ENCODE peak calls at places on chromosomes 7 and 10, in four cellular contexts. J is progenitor cell of endocrine pancreas, T is NCI-H2081, E is naive B cell. Y is an unnamed sample.

GRCh38 chr10:98326621-98327027 is 58.6 kb upstream of the LOXL4 start:
- DNase-seq in T (peak; percentile 22), E (no peak), J (no peak), Y (no peak)

GRCh38 chr10:12874501-12874900 is 127.0 kb downstream of the CCDC3 start:
- DNase-seq in T (no peak), J (no peak), E (no peak), Y (no peak)

GRCh38 chr10:92284112-92284704 is 6.7 kb downstream of the CPEB3 start:
- DNase-seq in T (no peak), J (no peak), E (no peak), Y (no peak)

GRCh38 chr7:129742267-129742666 is 130.7 kb downstream of the NRF1 start:
- DNase-seq in T (no peak), E (no peak), J (no peak), Y (no peak)

GRCh38 chr7:85186521-85187241 is at the start of gene SEMA3D:
- DNase-seq in E (peak; percentile 74), J (peak; percentile 88), T (peak; percentile 81), Y (no peak)

GRCh38 chr10:68047554-68048327 is 27.3 kb downstream of the HERC4 start:
- DNase-seq in J (no peak), T (no peak), E (no peak), Y (no peak)

GRCh38 chr10:74643586-74643956 is 182.8 kb upstream of the KAT6B start:
- DNase-seq in T (no peak), E (no peak), J (no peak), Y (no peak)

GRCh38 chr7:142443614-142444013 is 185.8 kb upstream of the PRSS58 start:
- DNase-seq in T (no peak), E (no peak), J (no peak), Y (no peak)

GRCh38 chr10:46557319-46558140 is 1.1 kb upstream of the GPRIN2 start:
- DNase-seq in T (no peak), J (peak; percentile 19), E (no peak), Y (no peak)

GRCh38 chr7:33076737-33077136 is 14.2 kb upstream of the NT5C3A start:
- DNase-seq in E (no peak), J (no peak), T (no peak), Y (no peak)

GRCh38 chr10:99337261-99337905 is 8.2 kb downstream of the CNNM1 start:
- DNase-seq in J (no peak), E (no peak), T (no peak), Y (no peak)

GRCh38 chr10:14353291-14353913 is 22.7 kb upstream of the FRMD4A start:
- DNase-seq in J (no peak), T (no peak), E (no peak), Y (peak; percentile 79)

GRCh38 chr7:25847331-25848070 is 304.5 kb upstream of the NFE2L3 start:
- DNase-seq in E (no peak), J (no peak), T (no peak), Y (no peak)

GRCh38 chr10:102948786-102949185 is 30.7 kb downstream of the CNNM2 start:
- DNase-seq in E (no peak), T (no peak), J (no peak), Y (no peak)

GRCh38 chr7:75698358-75698757 is 40.4 kb downstream of the HIP1 start:
- DNase-seq in T (no peak), E (no peak), J (no peak), Y (no peak)

GRCh38 chr10:3173173-3173878 is 744 bp upstream of the PITRM1 start:
- DNase-seq in E (peak; percentile 7), J (no peak), T (no peak), Y (no peak)

GRCh38 chr10:67925449-67926005 is 41.1 kb downstream of the SIRT1 start:
- DNase-seq in T (no peak), J (no peak), E (no peak), Y (no peak)

GRCh38 chr7:17946591-17946990 is 6.3 kb upstream of the SNX13 start:
- DNase-seq in J (no peak), T (no peak), E (peak; percentile 12), Y (no peak)

GRCh38 chr10:47360419-47361040 is 12.4 kb downstream of the RBP3 start:
- DNase-seq in J (no peak), T (no peak), E (no peak), Y (no peak)

GRCh38 chr7:69436944-69437343 is 161.3 kb upstream of the AUTS2 start:
- DNase-seq in J (no peak), T (no peak), E (no peak), Y (no peak)

GRCh38 chr10:10831085-10831484 is 186.6 kb upstream of the CELF2 start:
- DNase-seq in J (no peak), T (no peak), E (no peak), Y (no peak)

GRCh38 chr10:115093776-115094361 is 704 bp downstream of the ATRNL1 start:
- DNase-seq in T (no peak), J (peak; percentile 30), E (peak; percentile 19), Y (no peak)

GRCh38 chr10:73494877-73495225 is 973 bp downstream of the PPP3CB start:
- DNase-seq in J (no peak), T (no peak), E (no peak), Y (no peak)

GRCh38 chr10:69506834-69507643 is 55.8 kb downstream of the TSPAN15 start:
- DNase-seq in E (no peak), T (no peak), J (no peak), Y (peak; percentile 84)

GRCh38 chr7:128215739-128216138 is 25.3 kb upstream of the LEP start:
- DNase-seq in E (no peak), T (no peak), J (no peak), Y (no peak)

GRCh38 chr7:35389636-35390035 is 135.7 kb upstream of the TBX20 start:
- DNase-seq in T (no peak), J (no peak), E (no peak), Y (no peak)

GRCh38 chr7:16881809-16882208 is at the start of gene AGR3:
- DNase-seq in E (no peak), T (peak; percentile 62), J (no peak), Y (no peak)

GRCh38 chr7:56009695-56010094 is 41.5 kb downstream of the PSPH start:
- DNase-seq in J (no peak), T (peak; percentile 87), E (no peak), Y (no peak)

GRCh38 chr7:153840861-153841260 is 211.3 kb upstream of the DPP6 start:
- DNase-seq in E (no peak), T (no peak), J (no peak), Y (no peak)

GRCh38 chr10:115278294-115278693 is 185.1 kb downstream of the ATRNL1 start:
- DNase-seq in T (no peak), E (no peak), J (no peak), Y (no peak)

GRCh38 chr7:81638216-81638615 is 131.6 kb downstream of the HGF start:
- DNase-seq in J (no peak), E (no peak), T (peak; percentile 3), Y (no peak)

Y was measured in esophagus muscularis mucosa.